ENCODE peak calls at places on chromosome 15, in four cellular contexts. M is AG09309, B is astrocyte of the spinal cord, G is fibroblast of lung. E is an unnamed sample.

GRCh38 chr15:80801891-80802680 is 22.9 kb downstream of the CEMIP start:
- DNase-seq in B (no peak), G (peak), M (no peak), E (no peak)

GRCh38 chr15:62337934-62338333 is 172.8 kb upstream of the C2CD4B start:
- DNase-seq in M (no peak), G (no peak), B (no peak), E (no peak)

GRCh38 chr15:52180196-52180835 is 10.9 kb downstream of the GNB5 start:
- DNase-seq in B (no peak), M (no peak), G (no peak), E (peak)

GRCh38 chr15:66004618-66005262 is 135.4 kb downstream of the RAB11A start:
- DNase-seq in G (peak), M (no peak), B (peak), E (no peak)

GRCh38 chr15:83914906-83915305 is 261.0 kb downstream of the ADAMTSL3 start:
- DNase-seq in B (no peak), G (no peak), M (no peak), E (no peak)

GRCh38 chr15:78103406-78104118 is 11.2 kb downstream of the SH2D7 start:
- DNase-seq in G (no peak), M (no peak), B (no peak), E (no peak)

GRCh38 chr15:39699531-39700110 is 83.0 kb downstream of the FSIP1 start:
- DNase-seq in G (no peak), M (no peak), B (no peak), E (no peak)

GRCh38 chr15:28889346-28889745 is 3.6 kb downstream of the APBA2 start:
- DNase-seq in G (no peak), B (no peak), M (no peak), E (no peak)

GRCh38 chr15:75952512-75952911 is 48.8 kb downstream of the FBXO22 start:
- DNase-seq in M (no peak), B (no peak), G (no peak), E (no peak)

GRCh38 chr15:62749445-62749844 is 293.1 kb upstream of the TPM1 start:
- DNase-seq in M (no peak), G (peak), B (peak), E (no peak)

GRCh38 chr15:98787936-98788757 is 139.8 kb downstream of the IGF1R start:
- DNase-seq in B (no peak), M (no peak), G (no peak), E (no peak)

GRCh38 chr15:52383100-52383588 is 87.5 kb upstream of the MYO5C start:
- DNase-seq in M (no peak), G (peak), B (no peak), E (no peak)

GRCh38 chr15:31264534-31265089 is 62.0 kb upstream of the KLF13 start:
- DNase-seq in G (no peak), M (no peak), B (no peak), E (no peak)

GRCh38 chr15:35580606-35581005 is 34.6 kb upstream of the DPH6 start:
- DNase-seq in G (no peak), M (no peak), B (no peak), E (no peak)

GRCh38 chr15:28096720-28097431 is 2.2 kb downstream of the OCA2 start:
- DNase-seq in M (no peak), G (peak), B (no peak), E (peak)

GRCh38 chr15:81480645-81481053 is 106.6 kb upstream of the TMC3 start:
- DNase-seq in G (peak), M (peak), B (peak), E (peak)

GRCh38 chr15:35499723-35500122 is 46.2 kb downstream of the DPH6 start:
- DNase-seq in G (no peak), M (no peak), B (no peak), E (no peak)

GRCh38 chr15:67021455-67021854 is 43.9 kb upstream of the SMAD3 start:
- DNase-seq in G (no peak), M (no peak), B (no peak), E (no peak)

GRCh38 chr15:81160312-81161214 is 26.5 kb downstream of the CFAP161 start:
- DNase-seq in G (peak), B (peak), M (peak), E (no peak)

GRCh38 chr15:85623648-85624047 is 171.1 kb downstream of the KLHL25 start:
- DNase-seq in M (no peak), B (no peak), G (peak), E (no peak)

GRCh38 chr15:48946088-48946839 is 17.5 kb downstream of the SHC4 start:
- DNase-seq in B (peak), G (peak), M (no peak), E (no peak)

GRCh38 chr15:38652998-38653397 is 88.4 kb upstream of the RASGRP1 start:
- DNase-seq in M (no peak), G (no peak), B (no peak), E (no peak)

GRCh38 chr15:94174399-94174802 is 57.0 kb upstream of the MCTP2 start:
- DNase-seq in B (peak), M (peak), G (peak), E (no peak)

GRCh38 chr15:29613951-29614382 is 208.3 kb downstream of the TJP1 start:
- DNase-seq in B (no peak), M (no peak), G (no peak), E (no peak)

GRCh38 chr15:49415638-49416037 is 7.4 kb upstream of the FGF7 start:
- DNase-seq in B (peak), M (peak), G (peak), E (no peak)

GRCh38 chr15:101540480-101541239 is 51.2 kb upstream of the PCSK6 start:
- DNase-seq in B (no peak), M (no peak), G (no peak), E (no peak)

GRCh38 chr15:31128477-31128876 is 27.0 kb upstream of the TRPM1 start:
- DNase-seq in G (no peak), M (no peak), B (no peak), E (no peak)

GRCh38 chr15:38212759-38213158 is 39.9 kb upstream of the SPRED1 start:
- DNase-seq in M (no peak), B (no peak), G (no peak), E (no peak)

GRCh38 chr15:93929375-93930094 is 301.8 kb upstream of the MCTP2 start:
- DNase-seq in G (peak), M (peak), B (peak), E (no peak)

GRCh38 chr15:39588531-39589192 is 7.8 kb downstream of the THBS1 start:
- DNase-seq in M (peak), B (peak), G (peak), E (no peak)

GRCh38 chr15:51726302-51727073 is 11.0 kb downstream of the LYSMD2 start:
- DNase-seq in B (peak), M (peak), G (peak), E (no peak)

GRCh38 chr15:71220828-71221227 is 105.6 kb downstream of the THSD4 start:
- DNase-seq in M (no peak), G (no peak), B (no peak), E (no peak)

GRCh38 chr15:71221417-71221816 is 106.1 kb downstream of the THSD4 start:
- DNase-seq in M (no peak), B (no peak), G (no peak), E (no peak)

GRCh38 chr15:71218272-71218805 is 103.1 kb downstream of the THSD4 start:
- DNase-seq in B (no peak), M (no peak), G (no peak), E (no peak)

GRCh38 chr15:71219101-71219500 is 103.8 kb downstream of the THSD4 start:
- DNase-seq in B (no peak), M (no peak), G (no peak), E (no peak)

DNA sequence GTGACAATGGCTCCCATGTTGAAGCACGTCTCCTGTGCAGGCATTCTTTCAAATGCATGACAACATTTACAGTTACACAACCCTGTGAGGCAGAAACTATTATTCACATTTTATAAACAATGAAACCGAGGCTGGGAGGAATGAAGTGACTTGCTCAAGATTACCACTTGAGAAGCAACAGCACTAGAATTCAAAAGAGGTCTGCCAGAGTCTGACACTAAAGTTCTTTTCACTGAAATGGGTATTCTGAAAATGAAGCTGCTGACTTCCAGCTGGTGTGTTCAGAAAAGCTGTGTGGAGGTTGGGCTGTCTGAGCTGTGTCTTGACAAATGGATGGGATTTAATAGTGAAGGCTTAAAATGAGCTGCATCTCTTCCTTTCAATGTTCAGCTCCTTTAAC is 104.4 kb downstream of the THSD4 start:
- DNase-seq in B (peak), G (peak), M (peak), E (no peak)
- TF ChIP-seq CTCF in B (no peak), G (no peak), M (no peak), E (no peak)

GRCh38 chr15:47688573-47689086 is 28.7 kb upstream of the SEMA6D start:
- DNase-seq in G (peak), M (peak), B (peak), E (no peak)

GRCh38 chr15:47682661-47683060 is 34.6 kb upstream of the SEMA6D start:
- DNase-seq in B (no peak), M (no peak), G (no peak), E (no peak)

GRCh38 chr15:47685141-47685870 is 32.0 kb upstream of the SEMA6D start:
- DNase-seq in G (no peak), M (peak), B (no peak), E (no peak)
- TF ChIP-seq CTCF in G (no peak), M (no peak), B (no peak), E (no peak)

DNA sequence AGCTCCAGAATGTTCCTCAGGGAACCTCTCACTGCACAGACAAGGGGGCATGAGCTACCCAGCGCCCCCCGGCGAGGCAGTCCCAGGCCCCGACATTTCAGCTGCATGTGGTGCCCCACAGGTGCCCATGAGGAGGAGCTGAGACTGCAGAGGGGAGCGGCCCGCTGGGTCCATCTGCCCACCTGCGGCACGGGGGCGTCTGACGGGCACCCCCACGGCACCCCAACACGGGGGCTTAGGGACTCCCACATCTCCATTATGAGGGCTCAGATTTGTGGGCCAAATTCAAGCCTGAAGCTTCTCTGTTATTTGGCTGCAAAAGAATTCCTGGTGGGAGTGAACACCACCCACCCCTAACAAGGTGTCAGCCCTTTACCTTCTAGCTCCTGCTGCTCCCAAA is 258.4 kb downstream of the UACA start:
- DNase-seq in B (no peak), G (no peak), M (no peak), E (no peak)
- TF ChIP-seq CTCF in B (no peak), G (no peak), M (no peak), E (no peak)

GRCh38 chr15:79769933-79770332 is 126.9 kb downstream of the MTHFS start:
- DNase-seq in M (no peak), B (no peak), G (no peak), E (no peak)

GRCh38 chr15:79769081-79769481 is 127.7 kb downstream of the MTHFS start:
- DNase-seq in M (no peak), G (no peak), B (no peak), E (no peak)
- TF ChIP-seq CTCF in M (peak), G (peak), B (peak), E (no peak)

DNA sequence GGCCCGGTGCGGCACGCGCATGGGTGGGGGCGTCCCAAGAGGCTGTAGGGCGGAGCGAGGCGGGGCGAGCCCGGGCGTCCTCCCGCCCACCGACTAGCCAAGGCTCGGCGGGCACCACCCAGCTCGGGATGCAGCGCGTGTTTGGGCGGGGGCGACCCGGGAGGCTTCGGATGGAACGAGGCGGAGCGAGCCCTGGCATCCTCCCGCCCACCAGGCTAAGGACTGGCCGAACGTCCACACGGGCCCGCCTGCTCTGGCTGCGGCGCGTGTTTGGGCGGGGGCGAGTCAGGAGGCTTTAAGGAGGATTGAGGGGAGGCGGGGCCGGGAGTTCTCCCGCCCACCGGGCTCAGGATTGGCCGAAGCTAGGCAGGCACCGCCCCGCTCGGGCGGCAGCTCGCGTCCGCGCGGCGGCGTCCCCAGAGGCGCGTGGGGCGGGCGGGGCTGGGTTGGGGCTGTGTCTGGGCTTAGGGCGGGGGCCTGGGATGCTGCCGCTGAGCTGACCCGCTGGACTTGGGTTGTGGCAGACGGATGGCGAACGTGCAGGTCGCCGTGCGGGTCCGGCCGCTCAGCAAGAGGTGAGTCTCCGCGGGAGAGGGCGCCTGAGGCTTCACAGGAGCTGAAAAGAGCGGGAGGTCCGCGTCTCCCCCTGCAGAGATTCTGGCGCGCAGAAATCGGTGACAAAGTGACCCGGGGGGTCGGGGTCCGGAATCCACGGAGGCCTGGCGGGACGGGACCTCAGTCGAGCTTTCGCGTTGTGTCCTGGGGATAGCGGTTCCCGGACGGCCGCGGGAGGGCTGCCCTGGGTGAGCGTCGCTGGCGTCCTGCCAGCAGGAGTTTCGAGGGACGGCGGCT is at the start of gene STARD9:
- DNase-seq in G (peak), M (peak), B (peak), E (peak)
- TF ChIP-seq CTCF in G (no peak), M (no peak), B (no peak), E (no peak)

GRCh38 chr15:57542505-57542817 is 49.2 kb upstream of the MYZAP start:
- DNase-seq in M (no peak), G (no peak), B (no peak), E (no peak)
- TF ChIP-seq CTCF in M (no peak), G (no peak), B (no peak), E (no peak)

GRCh38 chr15:89863918-89864317 is 29.9 kb downstream of the AP3S2 start:
- DNase-seq in G (no peak), M (no peak), B (no peak), E (no peak)
- TF ChIP-seq CTCF in G (peak), M (peak), B (no peak), E (no peak)

GRCh38 chr15:64836023-64836536 is 5.6 kb upstream of the PLEKHO2 start:
- DNase-seq in G (no peak), M (no peak), B (no peak), E (no peak)
- TF ChIP-seq CTCF in G (no peak), M (no peak), B (no peak), E (no peak)

DNA sequence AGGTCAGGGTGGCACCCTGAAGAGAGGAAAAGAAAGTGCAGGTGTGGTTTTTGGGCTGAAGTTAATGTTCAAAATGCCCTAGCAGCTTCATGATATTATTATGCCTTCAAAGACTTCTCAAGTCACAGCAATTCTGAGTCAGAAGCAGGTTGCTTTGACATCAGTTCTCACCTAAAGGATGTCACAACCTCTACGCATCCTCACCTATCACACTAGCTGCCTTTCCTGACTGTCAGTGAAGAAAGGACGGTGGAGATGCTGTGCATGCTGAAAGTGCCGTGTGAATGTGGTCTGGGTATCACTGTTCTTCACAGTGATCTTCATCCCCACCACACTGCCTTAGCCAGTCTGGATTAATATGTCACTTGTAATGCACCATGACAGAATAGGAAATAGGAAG is 49.6 kb downstream of the NPTN start:
- DNase-seq in G (no peak), B (no peak), M (no peak), E (no peak)
- TF ChIP-seq CTCF in G (no peak), B (no peak), M (no peak), E (no peak)

DNA sequence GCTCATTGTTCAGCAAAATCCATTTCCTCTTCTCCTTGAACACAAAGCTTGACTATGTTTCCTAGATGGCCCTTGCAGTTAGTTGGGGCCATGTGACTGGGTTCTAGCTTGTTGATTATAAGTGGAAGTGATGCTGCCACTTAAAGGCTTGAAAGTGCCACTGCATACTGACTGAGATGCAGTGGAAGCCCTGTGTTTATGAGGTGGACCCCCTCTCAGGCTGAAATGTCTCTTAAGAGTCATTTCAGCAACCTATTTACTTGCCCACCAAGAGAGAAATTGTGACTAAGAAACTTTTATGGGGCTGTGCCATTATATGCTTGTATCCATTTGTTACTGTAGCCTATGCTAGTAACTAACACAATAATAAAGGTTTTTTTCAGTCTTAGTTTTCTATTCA is 8.4 kb upstream of the ANP32A start:
- DNase-seq in G (no peak), M (no peak), B (no peak), E (no peak)
- TF ChIP-seq CTCF in G (peak), M (peak), B (peak), E (no peak)